ENCODE peak calls at places on chromosomes 6 and 20, in nine cellular contexts. G is right lobe of liver, T is LNCaP clone FGC, F is IMR-90, A is glutamatergic neuron, B is tibial nerve, D is heart right ventricle, X is AG04450, R is kidney. Z is an unnamed sample.

GRCh38 chr6:148682252-148682651 is 64.6 kb upstream of the UST start:
- DNase-seq in G (no peak), T (no peak), F (no peak), A (no peak), B (no peak), D (no peak), X (no peak), R (no peak), Z (no peak)

GRCh38 chr6:90993771-90994170 is 406.9 kb upstream of the MAP3K7 start:
- DNase-seq in G (no peak), T (no peak), F (no peak), A (no peak), B (no peak), D (no peak), X (no peak), R (no peak), Z (no peak)

GRCh38 chr20:57615472-57615855 is 4.8 kb downstream of the ZBP1 start:
- DNase-seq in G (no peak), T (no peak), F (no peak), A (no peak), B (no peak), D (no peak), X (no peak), R (peak), Z (no peak)

GRCh38 chr20:50418890-50419642 is 91.1 kb upstream of the PTPN1 start:
- DNase-seq in G (peak), T (no peak), F (no peak), A (no peak), B (no peak), D (no peak), X (no peak), R (no peak), Z (no peak)

GRCh38 chr6:108841377-108841855 is 6.8 kb upstream of the ARMC2 start:
- DNase-seq in G (peak), T (no peak), F (no peak), A (no peak), B (no peak), D (peak), X (no peak), R (no peak), Z (no peak)

GRCh38 chr20:47102629-47103028 is 208.0 kb downstream of the EYA2 start:
- DNase-seq in G (no peak), T (no peak), F (no peak), A (peak), B (no peak), D (peak), X (no peak), R (no peak), Z (no peak)

GRCh38 chr20:1664911-1665310 is 7.3 kb upstream of the SIRPG start:
- DNase-seq in G (no peak), T (no peak), F (no peak), A (no peak), B (no peak), D (no peak), X (no peak), R (no peak), Z (no peak)

GRCh38 chr20:33072362-33072761 is 7.1 kb upstream of the BPIFB4 start:
- DNase-seq in G (no peak), T (no peak), F (no peak), A (no peak), B (no peak), D (no peak), X (no peak), R (no peak), Z (no peak)

GRCh38 chr20:20130399-20130798 is 78.1 kb downstream of the CFAP61 start:
- DNase-seq in G (no peak), T (peak), F (no peak), A (no peak), B (no peak), D (no peak), X (no peak), R (no peak), Z (no peak)

GRCh38 chr6:161549977-161550655 is 276.3 kb upstream of the AGPAT4 start:
- DNase-seq in G (no peak), T (peak), F (no peak), A (no peak), B (no peak), D (no peak), X (no peak), R (no peak), Z (no peak)

GRCh38 chr20:12391099-12391498 is 473.4 kb downstream of the BTBD3 start:
- DNase-seq in G (no peak), T (no peak), F (no peak), A (no peak), B (no peak), D (no peak), X (no peak), R (no peak), Z (no peak)

DNA sequence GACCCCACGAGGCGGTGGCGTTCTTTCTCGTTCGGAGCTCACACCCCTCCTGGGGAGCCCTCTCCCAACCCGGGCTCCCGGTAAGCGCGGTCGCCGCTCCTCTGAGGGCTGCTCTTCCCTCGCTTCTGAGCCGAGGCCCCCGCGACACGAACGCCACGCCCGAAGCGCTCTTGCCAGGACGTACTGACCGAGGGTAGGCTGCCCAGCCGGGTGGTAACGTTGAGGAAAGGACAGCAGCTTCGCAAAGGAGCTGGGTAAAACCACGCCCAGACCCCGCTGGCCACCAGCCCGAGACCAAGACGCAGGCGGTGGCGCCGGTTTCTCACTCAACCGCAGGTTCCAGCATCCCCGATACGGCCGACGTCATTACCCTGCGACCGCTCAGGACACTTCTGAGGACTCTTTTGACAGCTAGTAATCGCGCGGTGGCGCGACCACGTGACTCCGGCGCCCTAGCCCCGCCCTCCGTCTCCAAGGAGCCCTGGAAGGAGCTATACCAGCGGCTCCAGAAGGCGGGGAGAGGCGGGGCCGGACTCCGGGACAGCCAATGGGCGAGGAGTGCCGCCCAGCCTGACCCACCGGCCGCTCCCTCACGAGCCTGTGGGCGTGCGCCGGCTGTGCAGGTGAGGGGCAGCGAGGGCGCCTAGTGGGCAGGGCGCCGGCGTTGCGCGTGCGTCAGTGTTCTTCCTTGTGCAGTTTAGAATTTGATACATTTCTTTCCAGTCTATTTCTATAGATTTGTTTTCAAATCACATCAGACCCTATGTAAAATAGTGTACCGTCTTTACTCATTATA is 4.0 kb upstream of the GZF1 start:
- DNase-seq in G (peak), T (peak), F (peak), A (peak), B (peak), D (peak), X (peak), R (peak), Z (peak)
- TF ChIP-seq CTCF in G (no peak), T (peak), F (peak), A (no peak), B (no peak), D (no peak), X (no peak), R (no peak), Z (no peak)

GRCh38 chr6:85866758-85867401 is 224.2 kb upstream of the SYNCRIP start:
- DNase-seq in G (no peak), T (no peak), F (no peak), A (no peak), B (no peak), D (no peak), X (no peak), R (no peak), Z (peak)

GRCh38 chr6:85866373-85866740 is 223.7 kb upstream of the SYNCRIP start:
- DNase-seq in G (no peak), T (no peak), F (peak), A (no peak), B (no peak), D (no peak), X (no peak), R (no peak), Z (no peak)

GRCh38 chr6:85867595-85867994 is 224.9 kb upstream of the SYNCRIP start:
- DNase-seq in G (no peak), T (no peak), F (no peak), A (no peak), B (no peak), D (no peak), X (no peak), R (no peak), Z (no peak)

GRCh38 chr6:85865665-85866372 is 223.1 kb upstream of the SYNCRIP start:
- DNase-seq in G (no peak), T (no peak), F (peak), A (no peak), B (no peak), D (no peak), X (no peak), R (no peak), Z (no peak)

GRCh38 chr6:85864453-85865401 is 222.0 kb upstream of the SYNCRIP start:
- DNase-seq in G (no peak), T (no peak), F (peak), A (no peak), B (no peak), D (no peak), X (no peak), R (no peak), Z (no peak)
- TF ChIP-seq CTCF in G (no peak), T (peak), F (peak), A (no peak), B (no peak), D (no peak), X (peak), R (no peak), Z (peak)

GRCh38 chr6:150076196-150076893 is 7.4 kb upstream of the ULBP3 start:
- DNase-seq in G (no peak), T (no peak), F (no peak), A (no peak), B (no peak), D (no peak), X (no peak), R (no peak), Z (no peak)
- TF ChIP-seq CTCF in G (no peak), T (peak), F (no peak), A (peak), B (no peak), D (no peak), X (peak), R (no peak), Z (peak)

DNA sequence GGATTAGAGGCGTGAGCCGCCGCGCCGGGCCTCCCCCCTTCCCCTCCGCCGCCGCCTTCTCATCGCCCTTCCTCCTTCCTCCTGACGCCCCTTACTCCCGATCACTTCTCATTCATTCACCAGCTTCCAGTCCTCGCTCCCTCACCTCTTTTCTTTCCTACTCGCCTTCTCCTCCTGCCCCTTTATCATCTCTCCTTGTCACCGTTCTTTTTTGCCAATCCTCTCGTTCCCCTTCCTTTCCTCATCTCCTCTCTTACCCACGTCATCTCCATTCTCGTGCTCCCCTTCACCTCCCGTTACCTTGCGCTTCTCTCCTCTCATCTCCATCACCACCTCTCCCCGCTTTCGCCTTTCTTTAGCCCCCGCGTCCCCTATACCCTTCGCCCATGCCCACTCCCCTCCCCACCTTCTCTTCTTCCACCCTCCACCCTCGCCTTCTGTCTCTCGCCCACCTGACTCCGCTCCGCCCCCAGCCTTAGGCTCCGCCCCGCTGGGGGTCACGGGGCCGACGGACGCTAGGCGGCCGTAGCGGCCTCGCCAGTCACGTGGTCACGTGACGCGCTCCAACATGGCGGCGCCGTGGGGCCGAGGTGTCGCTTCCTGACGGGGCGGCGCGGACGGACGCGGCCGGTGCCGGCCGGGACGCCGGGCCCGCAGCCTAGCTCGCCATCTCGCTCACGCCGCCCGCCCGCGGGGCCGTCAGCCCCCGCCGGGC is at the start of gene ARFGEF2:
- DNase-seq in G (peak), T (peak), F (peak), A (peak), B (peak), D (peak), X (peak), R (peak), Z (peak)
- TF ChIP-seq CTCF in G (no peak), T (peak), F (peak), A (no peak), B (peak), D (no peak), X (no peak), R (no peak), Z (peak)

GRCh38 chr6:5394280-5394679 is 133.0 kb downstream of the FARS2 start:
- DNase-seq in G (no peak), T (peak), F (no peak), A (no peak), B (no peak), D (no peak), X (no peak), R (no peak), Z (no peak)

GRCh38 chr6:5390177-5390576 is 128.9 kb downstream of the FARS2 start:
- DNase-seq in G (no peak), T (no peak), F (no peak), A (no peak), B (no peak), D (no peak), X (no peak), R (no peak), Z (no peak)

GRCh38 chr6:5399391-5399790 is 138.1 kb downstream of the FARS2 start:
- DNase-seq in G (no peak), T (no peak), F (no peak), A (no peak), B (no peak), D (no peak), X (no peak), R (no peak), Z (no peak)

GRCh38 chr6:5398530-5398929 is 137.2 kb downstream of the FARS2 start:
- DNase-seq in G (no peak), T (no peak), F (peak), A (no peak), B (no peak), D (no peak), X (no peak), R (no peak), Z (no peak)

DNA sequence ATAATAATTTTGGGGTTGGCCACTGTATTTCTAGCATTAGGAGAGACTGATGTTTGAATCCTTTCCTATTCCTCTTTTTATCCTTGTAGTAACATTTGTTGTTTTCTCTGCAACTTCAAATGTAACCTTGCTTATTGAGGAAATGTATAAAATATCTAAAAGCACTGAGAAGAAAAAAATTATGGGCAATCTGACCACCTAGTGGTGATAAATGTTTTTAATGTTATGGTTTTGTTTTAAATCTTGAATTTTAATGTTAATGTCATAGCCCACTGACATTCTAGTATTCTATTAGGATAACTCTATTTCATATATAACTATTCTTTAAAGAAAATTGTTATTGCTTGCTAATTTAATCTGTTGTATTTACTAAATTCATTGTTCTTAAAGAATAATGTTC is 134.4 kb downstream of the FARS2 start:
- DNase-seq in G (no peak), T (no peak), F (no peak), A (no peak), B (no peak), D (no peak), X (no peak), R (no peak), Z (no peak)
- TF ChIP-seq CTCF in G (no peak), T (no peak), F (no peak), A (peak), B (no peak), D (no peak), X (peak), R (no peak), Z (peak)

GRCh38 chr6:134495893-134496253 is 178.0 kb upstream of the SGK1 start:
- DNase-seq in G (peak), T (no peak), F (no peak), A (no peak), B (no peak), D (no peak), X (no peak), R (no peak), Z (no peak)
- TF ChIP-seq CTCF in G (no peak), T (no peak), F (no peak), A (no peak), B (no peak), D (no peak), X (no peak), R (no peak), Z (no peak)

GRCh38 chr20:15756401-15756800 is 816.8 kb downstream of the KIF16B start:
- DNase-seq in G (no peak), T (no peak), F (no peak), A (no peak), B (no peak), D (no peak), X (no peak), R (no peak), Z (no peak)

GRCh38 chr20:15763344-15763743 is 809.9 kb downstream of the KIF16B start:
- DNase-seq in G (no peak), T (no peak), F (peak), A (no peak), B (no peak), D (no peak), X (no peak), R (no peak), Z (no peak)

GRCh38 chr20:15760217-15760567 is 813.1 kb downstream of the KIF16B start:
- DNase-seq in G (no peak), T (no peak), F (no peak), A (peak), B (no peak), D (no peak), X (no peak), R (no peak), Z (no peak)

GRCh38 chr20:15756001-15756400 is 817.2 kb downstream of the KIF16B start:
- DNase-seq in G (no peak), T (no peak), F (no peak), A (peak), B (no peak), D (no peak), X (no peak), R (no peak), Z (no peak)

DNA sequence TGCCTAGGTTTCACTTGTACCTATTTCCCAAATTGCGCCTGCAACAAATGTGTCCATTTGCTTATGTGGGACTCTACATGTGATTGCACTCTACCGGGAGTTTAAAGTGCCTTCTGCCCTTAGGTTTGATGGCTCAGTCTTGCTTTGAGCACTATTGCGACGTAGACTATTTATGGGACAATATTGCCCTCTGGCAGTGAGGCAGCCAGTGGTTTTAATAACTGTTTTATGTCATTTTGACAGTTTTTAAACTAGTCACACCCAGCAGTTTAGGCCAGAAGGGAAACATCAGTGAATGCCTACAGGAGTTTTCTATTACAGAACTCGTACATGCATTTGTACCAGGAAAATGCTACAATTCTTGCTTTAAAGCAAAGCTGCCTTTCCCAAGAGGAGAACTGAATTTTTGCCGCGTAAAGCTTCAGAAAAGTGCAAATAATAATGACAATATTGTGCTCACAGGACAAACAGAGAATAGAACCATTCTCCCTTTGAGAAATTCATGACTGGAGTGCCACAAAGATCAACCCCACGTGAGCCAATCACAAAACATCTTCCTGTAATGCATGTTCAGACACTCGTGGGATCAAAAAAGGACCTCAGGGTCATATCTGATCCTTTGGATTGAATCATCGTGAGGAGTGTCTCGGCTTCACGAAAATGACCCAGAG is 813.6 kb downstream of the KIF16B start:
- DNase-seq in G (no peak), T (no peak), F (no peak), A (no peak), B (no peak), D (no peak), X (no peak), R (no peak), Z (no peak)
- TF ChIP-seq CTCF in G (no peak), T (no peak), F (peak), A (no peak), B (no peak), D (no peak), X (no peak), R (no peak), Z (peak)

GRCh38 chr20:56249244-56249955 is 868 bp downstream of the MC3R start:
- DNase-seq in G (no peak), T (no peak), F (no peak), A (peak), B (no peak), D (no peak), X (no peak), R (no peak), Z (no peak)
- TF ChIP-seq CTCF in G (peak), T (peak), F (peak), A (no peak), B (no peak), D (peak), X (no peak), R (peak), Z (peak)

Z was measured in chondrocyte.